ENCODE peak calls at places on chromosomes 7 and 10, in five cellular contexts. C is GM23248, N is neural progenitor cell, G is hepatocyte, F is SK-N-SH. D is an unnamed sample.

GRCh38 chr10:13788701-13789447 is 202.1 kb downstream of the PRPF18 start:
- DNase-seq in C (peak), N (no peak), G (no peak), F (no peak), D (peak)

GRCh38 chr10:1519391-1519790 is 217.9 kb downstream of the ADARB2 start:
- DNase-seq in C (no peak), N (no peak), G (no peak), F (no peak), D (no peak)

GRCh38 chr7:152521420-152522337 is 85.9 kb upstream of the KMT2C start:
- DNase-seq in C (no peak), N (no peak), G (no peak), F (no peak), D (no peak)

GRCh38 chr7:152148706-152149105 is 123.2 kb downstream of the GALNT11 start:
- DNase-seq in C (no peak), N (no peak), G (no peak), F (no peak), D (no peak)

GRCh38 chr10:73591935-73592699 is 975 bp upstream of the USP54 start:
- DNase-seq in C (peak), N (peak), G (peak), F (peak), D (peak)

GRCh38 chr10:5840314-5841307 is 27.4 kb upstream of the GDI2 start:
- DNase-seq in C (no peak), N (peak), G (no peak), F (no peak), D (peak)

GRCh38 chr10:104642311-104643022 is 1.4 kb downstream of the SORCS3 start:
- DNase-seq in C (peak), N (peak), G (peak), F (peak), D (no peak)

GRCh38 chr10:42991442-42992098 is 85.3 kb upstream of the RET start:
- DNase-seq in C (no peak), N (no peak), G (no peak), F (peak), D (no peak)

GRCh38 chr7:71566991-71567390 is 435.0 kb downstream of the GALNT17 start:
- DNase-seq in C (no peak), N (no peak), G (no peak), F (no peak), D (no peak)

GRCh38 chr10:132555648-132556575 is 18.3 kb downstream of the INPP5A start:
- DNase-seq in C (no peak), N (no peak), G (no peak), F (no peak), D (peak)

GRCh38 chr10:133047526-133047925 is 40.2 kb upstream of the ADGRA1 start:
- DNase-seq in C (no peak), N (no peak), G (no peak), F (no peak), D (no peak)

GRCh38 chr7:121891731-121892130 is 18.8 kb downstream of the PTPRZ1 start:
- DNase-seq in C (no peak), N (no peak), G (no peak), F (no peak), D (no peak)

GRCh38 chr7:113730309-113730955 is 188.4 kb downstream of the PPP1R3A start:
- DNase-seq in C (peak), N (no peak), G (no peak), F (no peak), D (no peak)

GRCh38 chr10:46052057-46052790 is 6.2 kb upstream of the MSMB start:
- DNase-seq in C (no peak), N (peak), G (no peak), F (no peak), D (no peak)

GRCh38 chr7:84510501-84510900 is 315.9 kb upstream of the SEMA3A start:
- DNase-seq in C (peak), N (no peak), G (no peak), F (no peak), D (no peak)

GRCh38 chr10:14240253-14241189 is 90.2 kb downstream of the FRMD4A start:
- DNase-seq in C (peak), N (peak), G (no peak), F (peak), D (no peak)

GRCh38 chr7:112420236-112420945 is 29.9 kb upstream of the IFRD1 start:
- DNase-seq in C (peak), N (peak), G (no peak), F (no peak), D (peak)

GRCh38 chr10:84522612-84523462 is 194.4 kb downstream of the CCSER2 start:
- DNase-seq in C (no peak), N (no peak), G (no peak), F (no peak), D (no peak)

GRCh38 chr10:54993148-54993547 is 192.1 kb upstream of the PCDH15 start:
- DNase-seq in C (no peak), N (no peak), G (no peak), F (no peak), D (no peak)

GRCh38 chr10:35595106-35595505 is 10.0 kb upstream of the GJD4 start:
- DNase-seq in C (no peak), N (no peak), G (no peak), F (no peak), D (no peak)

GRCh38 chr7:34430456-34430855 is 227.6 kb upstream of the NPSR1 start:
- DNase-seq in C (peak), N (peak), G (peak), F (peak), D (no peak)
- TF ChIP-seq EZH2phosphoT487 in C (no peak), N (no peak), G (no peak), F (no peak), D (no peak)

DNA sequence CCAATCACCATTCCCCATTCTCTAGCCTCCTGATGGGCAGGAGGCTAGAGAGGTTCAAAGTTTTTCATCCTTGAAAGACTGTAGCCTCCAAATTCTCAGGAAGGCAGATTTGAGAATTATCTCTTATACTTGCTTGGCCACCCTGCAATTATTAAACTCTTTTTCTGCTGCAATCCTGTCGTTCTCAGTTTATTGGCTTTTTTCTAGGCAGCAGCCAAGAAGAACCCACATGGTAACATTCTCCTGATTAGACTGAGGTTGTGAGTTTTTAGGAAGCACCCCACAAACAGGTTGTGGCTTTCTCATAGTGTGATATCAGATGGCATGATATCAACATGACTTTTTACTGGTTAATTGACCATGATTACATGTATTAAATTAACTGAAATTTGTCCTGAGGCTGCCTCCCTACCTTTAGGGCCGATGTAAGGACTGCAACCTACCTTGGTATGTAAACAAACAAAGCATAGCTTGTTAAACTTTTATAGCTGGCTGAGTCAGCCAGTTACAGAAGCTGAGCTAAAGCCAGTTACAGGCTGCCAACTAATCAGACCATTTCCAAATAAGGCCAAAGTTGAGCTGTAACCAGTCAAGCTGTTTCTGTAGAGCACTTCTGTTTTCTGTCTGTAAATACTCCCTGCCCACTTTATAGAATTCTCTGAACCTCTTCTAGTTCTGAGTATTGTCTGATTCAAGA is 3.2 kb upstream of the ZNF248 start:
- DNase-seq in C (peak), N (no peak), G (no peak), F (no peak), D (no peak)
- H2AFZ ChIP-seq in C (peak), N (no peak), G (no peak), F (no peak), D (no peak)

DNA sequence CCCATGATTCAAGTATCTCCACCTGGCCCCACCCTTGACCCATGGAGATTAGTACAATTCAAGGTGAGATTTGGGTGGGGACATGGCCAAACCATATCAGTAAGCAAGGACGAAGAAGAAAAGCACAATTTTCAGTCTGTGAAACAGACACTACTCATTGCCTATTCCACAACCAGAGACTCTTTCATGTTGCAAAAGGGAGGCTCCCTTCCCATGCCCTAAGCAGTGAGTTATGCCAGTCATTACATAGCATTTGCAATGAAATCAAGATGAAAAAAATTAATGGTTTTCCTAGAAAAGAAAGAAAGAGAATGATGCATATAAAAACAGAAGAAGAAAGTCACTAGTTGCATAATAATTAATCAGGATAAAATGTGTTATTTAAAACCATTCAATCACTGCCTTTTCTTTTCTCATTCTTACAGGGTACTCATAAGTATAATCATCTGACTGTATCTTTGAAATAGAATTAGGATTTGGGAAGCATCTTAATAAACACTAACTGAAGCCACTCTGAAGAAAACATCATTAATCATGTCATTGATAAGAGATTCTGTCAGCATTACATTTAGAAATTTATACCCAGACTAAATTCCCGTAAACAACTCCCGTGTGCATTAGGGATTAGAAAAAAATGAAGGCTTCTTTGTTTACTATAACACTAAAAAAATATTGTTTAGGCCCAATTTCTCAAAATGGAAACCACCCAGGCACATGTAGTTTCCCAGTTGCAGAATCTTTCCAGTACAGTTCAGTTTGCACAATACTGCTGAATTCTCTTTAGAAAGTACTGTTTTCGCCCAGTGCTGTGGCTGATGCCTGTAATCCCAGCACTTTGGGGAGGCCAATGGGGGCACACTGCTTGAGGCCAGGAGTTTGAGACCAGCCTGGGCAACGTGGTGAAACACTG is 9.1 kb downstream of the PRPS1L1 start:
- DNase-seq in C (peak), N (no peak), G (no peak), F (no peak), D (no peak)
- H3K27ac ChIP-seq in C (peak), N (no peak), G (peak), F (peak), D (no peak)

DNA sequence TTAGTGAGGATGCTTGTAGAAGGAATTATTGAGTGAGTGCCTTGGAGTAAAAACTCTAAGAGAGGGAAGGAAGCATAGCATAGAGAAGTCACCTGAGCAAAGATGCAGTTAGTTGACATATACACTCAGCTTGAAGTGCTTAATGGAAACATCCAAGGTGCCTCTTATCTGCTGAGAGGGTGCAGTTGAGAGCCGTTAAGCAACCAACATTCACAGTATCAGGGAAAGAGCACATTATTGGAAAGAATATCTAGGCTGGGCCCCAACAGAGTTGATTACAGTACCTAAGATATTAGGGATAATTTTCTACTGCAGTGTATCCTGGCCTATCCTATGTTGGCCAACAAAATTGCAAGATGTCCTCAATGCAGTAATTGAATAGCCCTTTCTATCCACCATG is 302.0 kb downstream of the ETV1 start:
- DNase-seq in C (no peak), N (no peak), G (no peak), F (no peak), D (no peak)
- TF ChIP-seq EZH2phosphoT487 in C (no peak), N (no peak), G (no peak), F (no peak), D (no peak)

GRCh38 chr7:73436031-73436929 is 2.7 kb downstream of the FZD9 start:
- DNase-seq in C (peak), N (no peak), G (peak), F (peak), D (no peak)
- H2AFZ ChIP-seq in C (no peak), N (no peak), G (no peak), F (no peak), D (no peak)

DNA sequence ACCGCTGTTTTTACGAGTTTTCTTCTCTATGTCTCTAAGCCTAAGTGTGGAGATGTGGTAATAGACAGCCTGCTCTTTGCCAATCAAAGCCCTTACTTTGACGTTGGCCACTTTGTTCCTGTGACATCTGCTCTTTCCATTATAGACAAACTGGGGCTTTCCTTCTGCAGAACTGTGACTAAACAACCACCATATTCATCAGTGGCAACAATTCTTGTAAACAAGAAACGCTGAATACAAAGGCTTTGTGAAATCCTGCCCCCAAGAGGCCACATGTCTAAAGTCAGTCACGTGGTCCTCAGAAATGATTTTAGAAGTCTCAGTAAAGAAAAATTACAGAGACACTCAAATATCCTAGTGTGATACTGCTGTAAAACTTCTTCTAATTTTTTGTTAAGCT is 59.6 kb upstream of the CAPZA2 start:
- DNase-seq in C (peak), N (peak), G (peak), F (peak), D (peak)
- H3K27ac ChIP-seq in C (peak), N (peak), G (no peak), F (peak), D (no peak)

GRCh38 chr7:120582916-120583315 is 275.0 kb downstream of the TSPAN12 start:
- DNase-seq in C (peak), N (no peak), G (no peak), F (no peak), D (no peak)
- TF ChIP-seq EZH2phosphoT487 in C (no peak), N (no peak), G (no peak), F (no peak), D (no peak)

DNA sequence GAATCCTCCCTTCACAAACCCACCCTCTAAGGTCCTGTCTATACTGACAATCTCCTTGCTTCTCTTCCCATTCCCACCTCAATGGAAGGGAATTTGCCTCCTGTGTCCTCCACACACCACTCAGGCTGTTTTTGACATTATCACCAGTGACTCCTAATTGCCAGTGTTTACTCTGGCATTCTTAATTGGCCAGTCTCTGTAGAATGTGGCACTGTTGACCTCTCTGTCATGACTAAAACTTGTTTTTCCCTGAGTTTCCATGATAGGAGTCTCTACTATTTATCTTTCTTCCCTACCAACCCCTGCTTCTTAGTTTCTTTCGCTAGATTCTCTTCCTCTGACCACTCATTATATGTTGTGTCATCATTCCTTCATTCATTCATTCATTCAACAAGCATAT is 12.1 kb downstream of the SLC16A12 start:
- DNase-seq in C (no peak), N (no peak), G (no peak), F (no peak), D (no peak)
- H2AFZ ChIP-seq in C (no peak), N (no peak), G (no peak), F (peak), D (no peak)

D was measured in OCI-LY7.